ENCODE peak calls at places on chromosomes 6 and 20, in ten cellular contexts. K is kidney epithelial cell; A is left lung; S is LNCaP clone FGC; T is choroid plexus epithelial cell; G is NCI-H510A; F is stimulated activated naive CD8-positive, alpha-beta T cell treated with anti-CD3 and anti-CD28 coated beads, Interleukin-15, Interleukin-2, amounts not matched to agents 100 U/mL and 50 U/mL, for 24 hours; E is germinal center; Y is HEK293T; L is C1 segment of cervical spinal cord. V is an unnamed sample.

GRCh38 chr6:149443411-149444181 is 41.2 kb downstream of the ZC3H12D start:
- DNase-seq in K (no peak), A (no peak), S (no peak), T (peak; percentile 65), G (no peak), F (no peak), E (no peak), Y (no peak), L (no peak), V (no peak)

GRCh38 chr6:91155129-91155528 is 568.3 kb upstream of the MAP3K7 start:
- DNase-seq in K (no peak), A (no peak), S (no peak), T (no peak), G (no peak), F (no peak), E (no peak), Y (no peak), L (no peak), V (no peak)

GRCh38 chr6:37262446-37263026 is 4.6 kb upstream of the TMEM217 start:
- DNase-seq in K (no peak), A (no peak), S (peak; percentile 96), T (no peak), G (no peak), F (no peak), E (no peak), Y (no peak), L (no peak), V (no peak)

GRCh38 chr6:101847690-101848089 is 454.2 kb downstream of the GRIK2 start:
- DNase-seq in K (no peak), A (no peak), S (no peak), T (no peak), G (no peak), F (no peak), E (no peak), Y (no peak), L (no peak), V (no peak)

GRCh38 chr20:51862796-51863195 is 60.5 kb upstream of the SALL4 start:
- DNase-seq in K (no peak), A (no peak), S (no peak), T (no peak), G (no peak), F (no peak), E (no peak), Y (no peak), L (no peak), V (no peak)

GRCh38 chr6:170267688-170268087 is 23.2 kb downstream of the DLL1 start:
- DNase-seq in K (no peak), A (peak; percentile 20), S (no peak), T (no peak), G (no peak), F (no peak), E (no peak), Y (no peak), L (no peak), V (no peak)

GRCh38 chr20:768426-768978 is at the start of gene SLC52A3:
- DNase-seq in K (peak; percentile 16), A (no peak), S (peak; percentile 79), T (no peak), G (no peak), F (peak; percentile 14), E (no peak), Y (peak; percentile 31), L (no peak), V (no peak)

GRCh38 chr6:9399916-9400315 is 964.6 kb upstream of the SLC35B3 start:
- DNase-seq in K (no peak), A (no peak), S (peak; percentile 95), T (no peak), G (no peak), F (no peak), E (no peak), Y (no peak), L (no peak), V (no peak)

GRCh38 chr6:36123270-36124139 is 6.8 kb upstream of the MAPK13 start:
- DNase-seq in K (no peak), A (peak; percentile 91), S (peak; percentile 47), T (peak; percentile 88), G (peak; percentile 72), F (peak; percentile 94), E (peak; percentile 85), Y (peak; percentile 84), L (no peak), V (peak; percentile 93)

GRCh38 chr6:38270367-38270766 is 369.4 kb downstream of the BTBD9 start:
- DNase-seq in K (no peak), A (no peak), S (no peak), T (no peak), G (no peak), F (no peak), E (no peak), Y (no peak), L (no peak), V (no peak)

GRCh38 chr6:45184040-45184439 is 144.1 kb upstream of the RUNX2 start:
- DNase-seq in K (no peak), A (no peak), S (no peak), T (no peak), G (no peak), F (no peak), E (no peak), Y (no peak), L (no peak), V (no peak)

GRCh38 chr6:84651583-84651982 is 112.8 kb downstream of the TBX18 start:
- DNase-seq in K (no peak), A (no peak), S (no peak), T (peak; percentile 34), G (no peak), F (no peak), E (no peak), Y (no peak), L (no peak), V (no peak)

GRCh38 chr6:15776458-15776980 is 113.7 kb upstream of the DTNBP1 start:
- DNase-seq in K (no peak), A (no peak), S (no peak), T (no peak), G (no peak), F (peak; percentile 15), E (no peak), Y (no peak), L (no peak), V (no peak)

GRCh38 chr20:43220612-43221011 is 30.9 kb upstream of the PTPRT start:
- DNase-seq in K (no peak), A (no peak), S (no peak), T (peak; percentile 2), G (no peak), F (no peak), E (no peak), Y (no peak), L (no peak), V (no peak)

GRCh38 chr20:23782366-23782983 is 31.7 kb upstream of the CST1 start:
- DNase-seq in K (no peak), A (no peak), S (no peak), T (peak; percentile 64), G (no peak), F (peak; percentile 32), E (no peak), Y (peak; percentile 32), L (no peak), V (peak; percentile 5)

GRCh38 chr20:22449115-22449973 is 135.0 kb downstream of the FOXA2 start:
- DNase-seq in K (no peak), A (no peak), S (no peak), T (no peak), G (peak; percentile 55), F (no peak), E (no peak), Y (no peak), L (no peak), V (no peak)

GRCh38 chr6:87702589-87702945 is 534 bp upstream of the AKIRIN2 start:
- DNase-seq in K (no peak), A (no peak), S (no peak), T (peak; percentile 84), G (no peak), F (no peak), E (peak; percentile 25), Y (no peak), L (no peak), V (no peak)

GRCh38 chr20:48556956-48557355 is 270.8 kb downstream of the PREX1 start:
- DNase-seq in K (no peak), A (no peak), S (no peak), T (peak; percentile 3), G (no peak), F (no peak), E (no peak), Y (no peak), L (no peak), V (no peak)

GRCh38 chr6:138403324-138403800 is 661 bp upstream of the HEBP2 start:
- DNase-seq in K (no peak), A (peak; percentile 89), S (no peak), T (peak; percentile 18), G (no peak), F (peak; percentile 59), E (peak; percentile 43), Y (peak; percentile 52), L (peak; percentile 31), V (peak; percentile 57)

GRCh38 chr6:79640146-79641111 is 9.3 kb downstream of the SH3BGRL2 start:
- DNase-seq in K (no peak), A (peak; percentile 27), S (no peak), T (no peak), G (no peak), F (no peak), E (no peak), Y (no peak), L (no peak), V (no peak)

GRCh38 chr6:37258405-37258704 is 411 bp upstream of the TMEM217 start:
- DNase-seq in K (no peak), A (no peak), S (no peak), T (no peak), G (no peak), F (no peak), E (no peak), Y (no peak), L (no peak), V (no peak)

V was measured in myocyte.